ENCODE peak calls at places on chromosomes 3 and 15, in five cellular contexts. Z is PC-3, O is fibroblast of lung, I is hepatocyte, K is K562. F is an unnamed sample. For H3K27me3, the result is how much of the 10 kb centered on the place peaks cover.

GRCh38 chr3:15339786-15340215 is 7.4 kb upstream of the SH3BP5 start:
- DNase-seq in Z (peak), I (no peak), O (peak), K (peak), F (no peak)

GRCh38 chr15:73994912-73995622 is 551 bp downstream of the PML start:
- DNase-seq in I (no peak), K (peak), O (no peak), Z (no peak), F (no peak)

GRCh38 chr15:20646529-20647142 is 105.0 kb upstream of the GOLGA6L6 start:
- DNase-seq in I (no peak), O (no peak), K (peak), Z (no peak), F (no peak)

GRCh38 chr3:149967067-149967685 is 3.5 kb downstream of the PFN2 start:
- DNase-seq in K (peak), Z (peak), O (peak), I (peak), F (no peak)

GRCh38 chr15:53843166-53843565 is 83.7 kb upstream of the WDR72 start:
- DNase-seq in O (no peak), Z (no peak), K (no peak), I (no peak), F (no peak)

GRCh38 chr15:54803139-54803808 is 393.5 kb downstream of the RSL24D1 start:
- DNase-seq in K (no peak), O (peak), I (no peak), Z (peak), F (no peak)

GRCh38 chr3:45778761-45779201 is 17.6 kb downstream of the SLC6A20 start:
- DNase-seq in I (no peak), Z (no peak), K (no peak), O (no peak), F (no peak)

GRCh38 chr3:46110701-46111493 is 83.6 kb upstream of the XCR1 start:
- DNase-seq in K (no peak), I (peak), O (peak), Z (peak), F (peak)

GRCh38 chr3:8441969-8442559 is 59.6 kb upstream of the LMCD1 start:
- DNase-seq in I (peak), O (peak), K (peak), Z (peak), F (peak)

GRCh38 chr3:185342458-185343169 is 20.3 kb upstream of the MAP3K13 start:
- DNase-seq in Z (peak), O (no peak), I (no peak), K (no peak), F (peak)

GRCh38 chr15:57500979-57501576 is 90.6 kb upstream of the MYZAP start:
- DNase-seq in O (no peak), I (no peak), K (no peak), Z (peak), F (no peak)

GRCh38 chr3:145898487-145898886 is 262.5 kb downstream of the PLOD2 start:
- DNase-seq in Z (no peak), I (no peak), O (peak), K (no peak), F (no peak)

GRCh38 chr3:185728630-185729334 is 96.1 kb downstream of the IGF2BP2 start:
- DNase-seq in O (no peak), Z (no peak), I (no peak), K (no peak), F (no peak)

GRCh38 chr15:39665629-39666245 is 84.9 kb downstream of the THBS1 start:
- DNase-seq in K (no peak), I (no peak), O (no peak), Z (no peak), F (no peak)

GRCh38 chr3:62558549-62559112 is 185.3 kb upstream of the FEZF2 start:
- DNase-seq in K (peak), Z (peak), I (peak), O (peak), F (no peak)

GRCh38 chr3:128969993-128970740 is 23.7 kb downstream of the CFAP92 start:
- DNase-seq in Z (peak), I (peak), O (peak), K (peak), F (peak)

GRCh38 chr3:127482216-127483004 is 108.1 kb downstream of the TPRA1 start:
- DNase-seq in Z (no peak), I (no peak), O (no peak), K (no peak), F (no peak)

GRCh38 chr3:14299767-14300166 is 102.6 kb upstream of the SLC6A6 start:
- DNase-seq in O (no peak), I (no peak), Z (no peak), K (no peak), F (no peak)

GRCh38 chr3:100449214-100449613 is 43.2 kb upstream of the TMEM45A start:
- DNase-seq in O (no peak), K (no peak), I (no peak), Z (peak), F (no peak)

GRCh38 chr3:4006288-4006687 is 207.1 kb downstream of the LRRN1 start:
- DNase-seq in I (no peak), Z (no peak), O (no peak), K (no peak), F (no peak)

GRCh38 chr3:3998140-3998977 is 199.1 kb downstream of the LRRN1 start:
- DNase-seq in I (peak), O (peak), Z (peak), K (peak), F (no peak)

DNA sequence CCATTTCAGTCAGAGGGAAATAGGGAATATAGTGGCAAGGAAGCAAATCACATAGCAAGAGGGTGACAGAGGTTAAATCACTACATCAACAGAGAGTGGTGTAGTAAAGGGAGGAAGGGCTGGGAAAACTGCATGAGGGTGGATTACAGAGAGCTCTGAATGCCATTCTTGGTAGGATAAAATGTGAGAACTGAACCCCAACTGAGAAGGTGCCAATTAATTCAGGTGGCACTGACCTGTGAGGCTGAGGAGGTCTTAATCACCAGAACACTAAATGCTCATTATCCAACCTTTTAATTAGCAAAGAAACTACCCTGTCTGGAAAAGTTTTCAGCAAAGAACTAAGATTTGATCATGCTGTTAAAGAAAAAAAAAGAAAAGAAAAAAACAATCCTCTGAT is 202.7 kb downstream of the LRRN1 start:
- DNase-seq in Z (no peak), O (no peak), I (no peak), K (no peak), F (no peak)
- TF ChIP-seq EZH2 in Z (no peak), O (no peak), I (no peak), K (no peak), F (no peak)

DNA sequence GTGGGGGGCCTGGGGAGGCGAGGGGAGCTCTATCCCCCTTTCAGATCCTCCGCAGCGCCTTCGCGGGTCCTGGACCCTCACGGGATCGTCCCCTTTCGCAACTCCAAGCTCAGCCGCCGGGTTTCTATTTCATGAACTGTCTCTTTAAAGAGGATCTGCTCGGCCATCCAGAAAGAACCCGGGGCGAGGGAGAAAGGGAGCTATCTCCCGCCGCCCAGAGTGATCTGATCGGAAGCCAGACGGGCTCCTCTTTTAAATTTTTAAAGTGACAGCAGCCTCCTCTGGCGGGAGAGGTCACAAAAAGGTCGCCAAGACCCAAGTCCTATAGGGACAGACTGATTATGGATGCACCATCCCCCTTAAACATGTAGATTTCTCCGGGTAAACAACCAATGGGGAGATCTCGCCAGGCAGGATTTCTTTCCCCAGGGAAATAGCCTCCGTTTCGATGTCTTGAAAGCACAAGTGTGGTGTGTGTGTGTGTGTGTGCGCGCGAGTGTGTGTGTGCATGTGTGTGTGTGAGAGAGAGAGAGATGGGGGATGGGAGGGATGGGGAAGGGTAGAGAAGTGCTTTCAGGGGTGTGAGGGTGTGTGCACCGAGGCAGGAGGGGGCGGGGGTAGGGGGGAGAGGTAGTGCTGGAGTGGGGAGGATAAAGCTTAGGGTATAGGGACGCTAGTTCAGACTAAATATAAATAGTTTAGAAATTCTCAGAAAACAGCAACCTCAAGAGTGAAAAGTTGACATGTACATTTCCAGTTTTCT is 516.1 kb downstream of the MECOM start:
- DNase-seq in K (peak), O (peak), I (peak), Z (peak), F (peak)
- H3K27me3 ChIP-seq in K (under half), O (under half), I (under half), Z (under half), F (under half)

DNA sequence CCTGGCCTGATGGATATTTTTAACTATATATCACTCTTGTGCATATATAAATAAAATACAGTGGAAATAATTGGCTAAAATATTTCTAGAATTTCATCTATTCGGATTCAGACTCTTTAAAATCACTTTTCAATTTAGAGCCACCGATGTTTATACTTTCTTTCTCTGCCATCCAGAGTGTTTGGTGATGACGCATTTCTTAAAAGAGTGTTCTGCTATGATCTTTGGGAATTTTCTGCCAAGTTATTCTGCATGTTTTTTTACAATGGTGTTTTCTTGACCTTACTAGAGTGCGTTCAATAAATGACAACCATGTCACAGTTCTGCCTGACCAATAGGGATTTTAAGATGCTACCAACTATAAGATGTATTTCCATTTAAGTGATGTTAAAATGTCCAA is 30.2 kb downstream of the PPP2R3A start:
- DNase-seq in O (peak), Z (no peak), I (no peak), K (no peak), F (no peak)
- H3K27ac ChIP-seq in O (no peak), Z (no peak), I (no peak), K (no peak), F (no peak)

DNA sequence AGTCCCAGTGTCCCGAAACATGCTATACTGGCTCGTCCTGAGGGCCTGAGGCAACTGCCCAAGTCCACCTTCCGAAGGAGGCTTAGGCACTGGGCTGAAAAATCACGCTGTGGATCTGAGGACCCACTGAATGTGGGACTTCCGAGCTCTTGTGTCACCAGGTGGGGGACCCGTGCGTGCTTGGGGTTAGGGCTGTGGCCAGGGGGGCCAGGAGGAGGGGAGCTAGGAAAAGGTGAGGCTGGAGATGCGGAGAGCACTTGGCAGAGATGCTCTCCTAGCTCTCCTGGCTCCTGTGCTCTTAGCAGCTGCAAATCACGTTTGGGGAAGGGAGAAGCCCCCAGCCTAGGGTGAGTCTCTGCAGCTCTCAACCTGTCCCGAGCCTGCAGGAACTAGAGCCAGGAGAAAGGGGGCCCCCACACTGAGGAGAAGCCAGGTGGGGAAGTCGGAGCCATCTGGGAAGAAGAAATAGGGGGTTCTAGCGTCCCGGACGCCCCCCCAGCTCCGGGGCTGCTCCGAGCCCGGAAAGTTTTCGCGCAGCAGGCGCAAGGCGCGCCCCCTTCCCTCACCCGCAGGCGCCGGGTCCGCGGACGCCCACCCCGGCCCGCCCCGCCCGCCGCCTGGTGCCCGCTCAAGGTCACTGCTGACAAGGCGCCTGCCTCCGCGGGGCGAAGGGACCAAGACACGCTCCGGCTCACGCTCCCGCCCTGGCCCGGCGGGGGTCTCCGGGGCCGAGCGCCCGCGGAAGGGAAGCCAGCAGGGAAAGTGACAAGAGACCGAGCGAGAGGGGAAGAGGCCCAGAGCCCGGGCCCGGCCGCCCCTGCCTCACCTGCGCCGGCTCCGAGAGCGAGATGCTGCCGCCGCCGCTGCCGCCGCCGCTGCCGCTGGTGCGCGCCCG is 108.7 kb upstream of the SLC6A11 start:
- DNase-seq in I (no peak), K (no peak), O (no peak), Z (no peak), F (no peak)
- TF ChIP-seq EZH2 in I (peak), K (no peak), O (peak), Z (peak), F (no peak)

GRCh38 chr15:65338823-65339222 is 34.3 kb downstream of the RNU5B-1 start:
- DNase-seq in I (no peak), Z (no peak), O (no peak), K (no peak), F (no peak)
- H3K27me3 ChIP-seq in I (under half), Z (under half), O (under half), K (under half), F (under half)

GRCh38 chr3:195875482-195876236 is 32.7 kb downstream of the TNK2 start:
- DNase-seq in O (no peak), Z (no peak), K (no peak), I (no peak), F (no peak)

GRCh38 chr3:195872097-195872496 is 36.3 kb downstream of the TNK2 start:
- DNase-seq in K (no peak), I (no peak), O (no peak), Z (no peak), F (no peak)

GRCh38 chr3:195873971-195874370 is 34.4 kb downstream of the TNK2 start:
- DNase-seq in Z (peak), I (no peak), O (no peak), K (no peak), F (peak)

GRCh38 chr3:195872800-195873199 is 35.6 kb downstream of the TNK2 start:
- DNase-seq in K (no peak), Z (no peak), I (no peak), O (no peak), F (no peak)

GRCh38 chr3:195873281-195873887 is 35.0 kb downstream of the TNK2 start:
- DNase-seq in I (no peak), Z (no peak), O (no peak), K (no peak), F (no peak)
- H3K27ac ChIP-seq in I (no peak), Z (peak), O (no peak), K (no peak), F (peak)

GRCh38 chr3:197750396-197750831 is 731 bp downstream of the FYTTD1 start:
- DNase-seq in O (peak), I (peak), Z (peak), K (peak), F (peak)
- TF ChIP-seq EZH2 in O (no peak), I (no peak), Z (no peak), K (no peak), F (no peak)